ENCODE peak calls at places on chromosomes 11 and 22, in five cellular contexts. K is thoracic aorta; O is pancreas; X is CD8-positive, alpha-beta T cell; R is transverse colon. N is an unnamed sample. For H3K27me3, the result is how much of the 10 kb centered on the place peaks cover.

GRCh38 chr11:65623177-65623576 is 7.6 kb downstream of the PCNX3 start:
- DNase-seq in R (no peak), O (no peak), X (no peak), K (no peak), N (no peak)

GRCh38 chr11:63906585-63906984 is 10.4 kb downstream of the RCOR2 start:
- DNase-seq in O (no peak), K (no peak), R (peak), X (peak), N (no peak)

GRCh38 chr11:8220261-8221024 is 43.2 kb downstream of the LMO1 start:
- DNase-seq in K (no peak), R (no peak), O (no peak), X (no peak), N (no peak)

GRCh38 chr11:47156333-47156732 is 20.3 kb downstream of the ARFGAP2 start:
- DNase-seq in K (no peak), O (no peak), R (no peak), X (no peak), N (no peak)

GRCh38 chr11:65551572-65552398 is 6.4 kb downstream of the LTBP3 start:
- DNase-seq in R (peak), X (peak), O (peak), K (no peak), N (no peak)

GRCh38 chr11:686451-687243 is 8.4 kb downstream of the DEAF1 start:
- DNase-seq in R (no peak), O (no peak), X (no peak), K (no peak), N (no peak)

GRCh38 chr22:37566329-37566837 is 6.1 kb downstream of the CDC42EP1 start:
- DNase-seq in O (peak), X (peak), K (no peak), R (peak), N (no peak)

GRCh38 chr22:22703715-22704114 is 59.3 kb downstream of the GGTLC2 start:
- DNase-seq in X (peak), O (peak), K (no peak), R (no peak), N (no peak)

GRCh38 chr11:66335531-66336233 is 552 bp downstream of the RIN1 start:
- DNase-seq in X (no peak), K (no peak), O (peak), R (no peak), N (no peak)

GRCh38 chr11:69352715-69353325 is 58.9 kb downstream of the MYEOV start:
- DNase-seq in O (peak), X (peak), K (no peak), R (peak), N (peak)

GRCh38 chr11:12900496-12900895 is 108.6 kb upstream of the RASSF10 start:
- DNase-seq in X (no peak), K (no peak), R (no peak), O (no peak), N (peak)

GRCh38 chr11:69683764-69684333 is 8.7 kb upstream of the LTO1 start:
- DNase-seq in O (peak), K (no peak), X (no peak), R (peak), N (no peak)

GRCh38 chr11:93013646-93014045 is 44.2 kb downstream of the MTNR1B start:
- DNase-seq in K (no peak), R (no peak), O (no peak), X (no peak), N (no peak)

GRCh38 chr11:2234963-2235362 is 35.4 kb downstream of the ASCL2 start:
- DNase-seq in X (no peak), O (no peak), K (no peak), R (no peak), N (no peak)
- H3K27me3 ChIP-seq in X (under half), O (under half), K (under half), R (under half), N (under half)

GRCh38 chr11:124746621-124747243 is 5.3 kb downstream of the VSIG2 start:
- DNase-seq in O (peak), X (peak), K (no peak), R (peak), N (no peak)
- TF ChIP-seq CTCF in O (peak), X (peak), K (no peak), R (peak), N (peak)

DNA sequence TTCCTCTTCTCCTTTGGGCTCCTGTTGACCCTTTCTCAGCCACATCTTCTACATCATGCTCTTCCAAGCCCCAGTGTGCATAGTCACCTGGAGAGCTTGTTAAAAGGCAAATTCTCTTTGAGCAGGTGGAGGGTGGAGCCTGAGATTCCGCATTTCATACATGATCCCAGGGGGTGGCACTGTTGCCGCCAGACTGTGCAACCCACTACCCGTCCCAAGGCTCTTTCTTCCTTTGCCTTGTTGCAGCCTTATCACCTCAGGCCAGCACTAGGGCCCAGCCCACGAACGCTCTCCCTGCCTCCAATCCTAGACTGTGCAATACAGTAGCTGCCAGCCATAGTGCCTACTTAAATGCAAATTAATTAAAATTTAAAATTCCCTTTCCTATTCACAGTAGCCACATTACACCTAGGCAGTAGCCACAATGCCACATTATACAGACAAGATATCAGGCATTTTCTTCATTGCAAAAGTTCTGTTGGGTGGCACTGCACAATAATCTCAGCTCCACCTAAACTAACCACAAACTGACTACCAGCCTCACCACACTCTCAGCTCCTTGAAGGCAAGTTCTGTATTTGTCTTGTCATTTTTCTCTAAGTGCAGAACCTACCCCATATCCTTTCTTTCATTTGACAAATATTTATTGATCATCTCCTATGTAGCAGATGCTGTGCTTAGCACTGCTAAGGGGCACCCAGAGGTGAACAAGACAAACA is 4.6 kb upstream of the KCNJ5 start:
- DNase-seq in O (no peak), X (no peak), K (no peak), R (peak), N (no peak)
- H3K27me3 ChIP-seq in O (under half), X (under half), K (under half), R (under half), N (under half)

GRCh38 chr11:67699521-67699920 is 25.1 kb upstream of the ALDH3B2 start:
- DNase-seq in K (no peak), X (no peak), R (no peak), O (no peak), N (no peak)

GRCh38 chr11:67697846-67698245 is 23.4 kb upstream of the ALDH3B2 start:
- DNase-seq in K (no peak), X (no peak), O (no peak), R (no peak), N (no peak)

GRCh38 chr11:67700141-67700540 is 25.7 kb upstream of the ALDH3B2 start:
- DNase-seq in R (no peak), K (no peak), X (no peak), O (no peak), N (no peak)

GRCh38 chr11:67696998-67697397 is 22.6 kb upstream of the ALDH3B2 start:
- DNase-seq in X (no peak), K (no peak), O (no peak), R (no peak), N (no peak)

DNA sequence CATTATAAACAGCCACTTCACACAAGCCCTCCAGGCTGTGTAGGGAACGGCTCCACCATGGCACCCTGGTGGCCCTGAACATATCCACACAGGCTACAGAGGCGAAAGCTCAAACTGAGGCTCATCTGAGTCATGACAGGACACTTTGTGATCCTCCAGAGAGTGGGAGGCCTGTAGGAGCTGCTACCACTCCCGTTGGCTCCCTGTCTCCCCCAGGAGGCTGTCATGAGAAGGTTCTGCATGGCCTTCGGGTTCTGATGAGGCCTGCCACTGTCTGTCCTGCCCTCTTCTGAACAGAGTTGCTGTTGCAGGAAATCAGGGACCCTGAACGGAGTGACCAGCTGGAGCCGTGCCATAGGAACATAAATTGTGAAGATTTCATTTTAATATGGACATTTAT is 23.8 kb upstream of the ALDH3B2 start:
- DNase-seq in K (no peak), R (no peak), O (no peak), X (no peak), N (no peak)
- TF ChIP-seq CTCF in K (no peak), R (no peak), O (no peak), X (no peak), N (peak)

GRCh38 chr11:18239655-18240054 is 3.1 kb upstream of the SAA4 start:
- DNase-seq in K (no peak), R (no peak), O (no peak), X (no peak), N (no peak)

GRCh38 chr11:18236664-18237356 is at the start of gene SAA4:
- DNase-seq in O (no peak), R (no peak), K (no peak), X (no peak), N (no peak)

GRCh38 chr11:18233912-18234311 is 2.7 kb downstream of the SAA4 start:
- DNase-seq in X (no peak), R (no peak), O (no peak), K (no peak), N (no peak)

GRCh38 chr11:18235935-18236334 is 667 bp downstream of the SAA4 start:
- DNase-seq in K (no peak), X (no peak), O (no peak), R (no peak), N (no peak)

DNA sequence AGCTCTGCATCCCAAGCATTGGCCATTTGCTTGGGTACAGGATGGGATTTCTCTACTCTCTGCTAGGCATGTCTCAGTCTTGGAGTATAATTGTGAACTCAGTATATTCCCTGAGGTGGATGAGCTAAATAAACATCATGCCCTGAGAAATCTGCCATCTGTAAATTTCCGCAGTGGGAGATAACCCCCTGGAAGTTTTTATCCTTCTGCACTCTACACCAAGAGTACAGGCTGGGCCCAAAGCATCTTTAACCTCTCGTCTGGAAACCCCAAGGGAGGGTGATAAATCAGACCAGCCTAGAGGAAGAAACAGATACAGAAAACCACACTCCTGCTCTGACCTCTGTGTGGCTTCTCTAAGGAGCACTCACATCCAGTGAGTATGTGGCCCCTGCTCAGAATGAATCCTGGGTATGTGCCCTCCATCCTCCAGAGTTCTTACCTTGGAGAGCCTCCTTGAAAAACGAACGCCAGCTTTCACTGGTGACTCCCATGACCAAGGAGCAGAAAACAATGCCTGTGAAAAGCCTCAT is 1.1 kb downstream of the SAA4 start:
- DNase-seq in K (no peak), R (no peak), O (no peak), X (no peak), N (no peak)
- H3K27me3 ChIP-seq in K (under half), R (under half), O (under half), X (under half), N (under half)

N was measured in BJ.